ENCODE peak calls at places on chromosomes 2 and 18, in four cellular contexts. M is HTR-8/SVneo; T is stimulated activated CD8-positive, alpha-beta memory T cell treated with anti-CD3 and anti-CD28 coated beads, Interleukin-2, amount 100 ng/mL, for 1 hour; Y is NCI-H524. F is an unnamed sample.

GRCh38 chr2:196217116-196217515 is 45.7 kb upstream of the STK17B start:
- DNase-seq in T (no peak), M (no peak), Y (no peak), F (no peak)

GRCh38 chr18:29351171-29351570 is 1174.2 kb upstream of the CDH2 start:
- DNase-seq in T (no peak), Y (no peak), M (no peak), F (no peak)

GRCh38 chr2:101306410-101306809 is 2.1 kb downstream of the RNF149 start:
- DNase-seq in T (no peak), M (no peak), Y (no peak), F (peak; percentile 18)

GRCh38 chr2:61320181-61320580 is 150.7 kb downstream of the USP34 start:
- DNase-seq in Y (no peak), T (no peak), M (no peak), F (no peak)

GRCh38 chr2:57842531-57842930 is 204.1 kb upstream of the VRK2 start:
- DNase-seq in T (no peak), M (no peak), Y (no peak), F (peak; percentile 35)

GRCh38 chr2:696999-697627 is 19.9 kb upstream of the TMEM18 start:
- DNase-seq in M (no peak), Y (no peak), T (no peak), F (no peak)

GRCh38 chr2:152635635-152636298 is 81.5 kb downstream of the PRPF40A start:
- DNase-seq in Y (peak; percentile 51), T (peak; percentile 46), M (peak; percentile 48), F (peak; percentile 70)

GRCh38 chr18:43869451-43870008 is 592.2 kb upstream of the SYT4 start:
- DNase-seq in Y (no peak), T (no peak), M (no peak), F (peak; percentile 64)

GRCh38 chr2:151827564-151828142 is 568 bp downstream of the ARL5A start:
- DNase-seq in T (no peak), Y (peak; percentile 17), M (no peak), F (no peak)

GRCh38 chr18:29556070-29556469 is 1379.1 kb upstream of the CDH2 start:
- DNase-seq in Y (no peak), M (no peak), T (no peak), F (no peak)

GRCh38 chr2:220302756-220303155 is 675.3 kb downstream of the SLC4A3 start:
- DNase-seq in Y (no peak), T (no peak), M (no peak), F (no peak)

GRCh38 chr2:60555794-60556161 is 2.3 kb upstream of the BCL11A start:
- DNase-seq in M (no peak), Y (peak; percentile 29), T (no peak), F (no peak)

GRCh38 chr2:70789304-70790078 is 952 bp downstream of the FIGLA start:
- DNase-seq in Y (peak; percentile 81), T (peak; percentile 38), M (peak; percentile 83), F (peak; percentile 30)

GRCh38 chr2:112184121-112184520 is 45.9 kb downstream of the FBLN7 start:
- DNase-seq in T (no peak), Y (no peak), M (no peak), F (no peak)

GRCh38 chr2:174485763-174486613 is 841 bp downstream of the GPR155 start:
- DNase-seq in T (no peak), M (peak; percentile 20), Y (peak; percentile 82), F (peak; percentile 47)

GRCh38 chr2:95029898-95030341 is 4.4 kb downstream of the MAL start:
- DNase-seq in Y (no peak), M (no peak), T (no peak), F (no peak)

GRCh38 chr2:222293660-222294630 is 4.9 kb downstream of the PAX3 start:
- DNase-seq in Y (no peak), T (no peak), M (no peak), F (no peak)

GRCh38 chr18:31609886-31610646 is 18.4 kb downstream of the TTR start:
- DNase-seq in Y (no peak), T (no peak), M (no peak), F (no peak)

GRCh38 chr2:238502956-238503791 is 76.4 kb downstream of the ASB1 start:
- DNase-seq in Y (no peak), T (no peak), M (no peak), F (no peak)

GRCh38 chr2:172458561-172459124 is 31.3 kb downstream of the ITGA6 start:
- DNase-seq in M (no peak), Y (no peak), T (no peak), F (no peak)

GRCh38 chr18:71442830-71443229 is 1101.3 kb downstream of the CBLN2 start:
- DNase-seq in T (no peak), M (no peak), Y (no peak), F (no peak)

GRCh38 chr18:63042351-63042750 is 277.2 kb downstream of the BCL2 start:
- DNase-seq in Y (no peak), M (no peak), T (no peak), F (no peak)

GRCh38 chr2:10362096-10362897 is 59.6 kb downstream of the HPCAL1 start:
- DNase-seq in Y (no peak), M (no peak), T (no peak), F (no peak)

GRCh38 chr2:222903234-222904220 is 42.7 kb downstream of the ACSL3 start:
- DNase-seq in T (no peak), Y (peak; percentile 56), M (peak; percentile 48), F (peak; percentile 80)

GRCh38 chr2:8153258-8153718 is 528.6 kb upstream of the ID2 start:
- DNase-seq in M (no peak), Y (no peak), T (no peak), F (no peak)

GRCh38 chr2:240959941-240960308 is 38.5 kb upstream of the SNED1 start:
- DNase-seq in T (no peak), M (no peak), Y (no peak), F (no peak)

GRCh38 chr18:11996907-11997306 is 15.6 kb downstream of the IMPA2 start:
- DNase-seq in Y (no peak), T (no peak), M (no peak), F (no peak)

GRCh38 chr2:24210106-24210455 is 35.2 kb downstream of the FAM228A start:
- DNase-seq in Y (no peak), T (no peak), M (no peak), F (no peak)

GRCh38 chr2:102514061-102514785 is 41.2 kb downstream of the SLC9A4 start:
- DNase-seq in Y (no peak), T (no peak), M (peak; percentile 78), F (peak; percentile 83)

GRCh38 chr2:234632527-234633391 is 135.9 kb upstream of the ARL4C start:
- DNase-seq in Y (no peak), M (no peak), T (no peak), F (peak; percentile 89)

GRCh38 chr2:20674974-20675679 is 8.2 kb downstream of the GDF7 start:
- DNase-seq in Y (no peak), M (peak; percentile 78), T (no peak), F (peak; percentile 92)

GRCh38 chr2:162629499-162629898 is 209.1 kb downstream of the KCNH7 start:
- DNase-seq in T (no peak), Y (no peak), M (no peak), F (no peak)

GRCh38 chr2:189285351-189285750 is 105.8 kb upstream of the COL5A2 start:
- DNase-seq in M (no peak), T (no peak), Y (no peak), F (no peak)

GRCh38 chr2:119283873-119284331 is 60.3 kb downstream of the STEAP3 start:
- DNase-seq in M (peak; percentile 12), Y (no peak), T (no peak), F (peak; percentile 68)

GRCh38 chr18:42437646-42438045 is 482.6 kb downstream of the PIK3C3 start:
- DNase-seq in T (no peak), Y (no peak), M (no peak), F (no peak)

GRCh38 chr2:20446280-20446916 is 476 bp upstream of the RHOB start:
- DNase-seq in Y (no peak), T (no peak), M (no peak), F (no peak)

GRCh38 chr2:150204449-150204848 is 283.0 kb downstream of the RND3 start:
- DNase-seq in M (no peak), Y (no peak), T (no peak), F (peak; percentile 91)

F was measured in foreskin fibroblast.